ENCODE peak calls at places on chromosome X, in four cellular contexts. E, U, B and V are unnamed samples.

GRCh38 chrX:73965833-73966232 is 338.1 kb upstream of the ZCCHC13 start:
- DNase-seq in B (no peak), U (no peak), E (no peak), V (no peak)

GRCh38 chrX:9312922-9313867 is 151.7 kb upstream of the TBL1X start:
- DNase-seq in E (peak), B (peak), U (peak), V (peak)

GRCh38 chrX:20362268-20363002 is 95.7 kb upstream of the RPS6KA3 start:
- DNase-seq in E (peak), U (no peak), B (peak), V (no peak)

GRCh38 chrX:1390621-1391369 is 1.1 kb downstream of the SLC25A6 start:
- DNase-seq in B (no peak), E (no peak), U (no peak), V (no peak)

GRCh38 chrX:70096052-70096451 is 33.8 kb downstream of the OTUD6A start:
- DNase-seq in B (peak), E (no peak), U (peak), V (peak)

GRCh38 chrX:123731258-123731986 is 1.4 kb downstream of the THOC2 start:
- DNase-seq in U (peak), B (peak), E (peak), V (peak)

GRCh38 chrX:16466640-16467432 is 183.1 kb upstream of the S100G start:
- DNase-seq in B (no peak), U (no peak), E (no peak), V (no peak)

GRCh38 chrX:15221321-15221720 is 48.6 kb downstream of the ASB9 start:
- DNase-seq in U (no peak), B (no peak), E (no peak), V (no peak)

GRCh38 chrX:8913665-8914409 is 112.7 kb upstream of the FAM9A start:
- DNase-seq in B (no peak), U (no peak), E (no peak), V (no peak)

GRCh38 chrX:115895678-115896329 is 274.7 kb upstream of the AGTR2 start:
- DNase-seq in U (no peak), B (no peak), E (no peak), V (no peak)

GRCh38 chrX:1535241-1536041 is 1.5 kb downstream of the P2RY8 start:
- DNase-seq in E (no peak), U (no peak), B (no peak), V (peak)

GRCh38 chrX:2572740-2573139 is 72.0 kb upstream of the DHRSX start:
- DNase-seq in B (no peak), U (no peak), E (peak), V (no peak)

GRCh38 chrX:16882702-16883486 is 12.7 kb upstream of the RBBP7 start:
- DNase-seq in B (peak), E (peak), U (peak), V (peak)

GRCh38 chrX:14697453-14697852 is 168.1 kb downstream of the GLRA2 start:
- DNase-seq in U (peak), E (peak), B (peak), V (peak)

GRCh38 chrX:39821709-39822095 is 276.1 kb downstream of the BCOR start:
- DNase-seq in U (no peak), E (no peak), B (no peak), V (no peak)
- H3K4me3 ChIP-seq in U (no peak), E (peak), B (no peak), V (no peak)

GRCh38 chrX:47798861-47799260 is 37.8 kb upstream of the ZNF81 start:
- DNase-seq in U (no peak), E (no peak), B (no peak), V (no peak)

GRCh38 chrX:47807548-47807947 is 29.2 kb upstream of the ZNF81 start:
- DNase-seq in U (no peak), E (no peak), B (no peak), V (no peak)

GRCh38 chrX:47804315-47804714 is 32.4 kb upstream of the ZNF81 start:
- DNase-seq in B (no peak), E (no peak), U (no peak), V (no peak)

GRCh38 chrX:47797084-47797483 is 39.6 kb upstream of the ZNF81 start:
- DNase-seq in U (no peak), B (no peak), E (no peak), V (no peak)

DNA sequence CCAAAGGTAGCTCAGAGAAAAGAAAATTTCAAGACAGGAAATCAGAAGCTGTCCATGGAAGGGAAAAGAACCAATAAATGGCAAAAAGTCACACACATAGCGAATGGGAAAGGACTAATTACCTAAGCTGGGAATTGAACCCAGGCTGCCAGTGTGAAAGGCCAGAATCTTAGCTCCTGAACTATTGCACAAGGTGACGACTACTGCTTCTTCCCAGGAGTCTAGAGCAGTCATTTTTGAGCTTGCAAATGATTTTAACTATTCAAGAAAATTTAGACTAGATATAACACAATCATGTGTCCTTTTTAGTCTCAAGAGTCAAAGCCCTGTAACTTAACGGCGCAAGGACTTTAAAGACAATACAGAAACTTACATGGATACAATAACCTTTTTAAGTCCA is 34.1 kb upstream of the ZNF81 start:
- DNase-seq in B (no peak), E (peak), U (no peak), V (peak)
- TF ChIP-seq MYC in B (no peak), E (no peak), U (no peak), V (no peak)

GRCh38 chrX:71214152-71214551 is 8.9 kb upstream of the GJB1 start:
- DNase-seq in B (no peak), E (no peak), U (no peak), V (no peak)

GRCh38 chrX:71215335-71215912 is 7.6 kb upstream of the GJB1 start:
- DNase-seq in U (no peak), B (no peak), E (no peak), V (no peak)

GRCh38 chrX:71217298-71217697 is 5.7 kb upstream of the GJB1 start:
- DNase-seq in U (no peak), B (no peak), E (no peak), V (no peak)

GRCh38 chrX:71214604-71215334 is 8.3 kb upstream of the GJB1 start:
- DNase-seq in E (no peak), U (no peak), B (no peak), V (no peak)

DNA sequence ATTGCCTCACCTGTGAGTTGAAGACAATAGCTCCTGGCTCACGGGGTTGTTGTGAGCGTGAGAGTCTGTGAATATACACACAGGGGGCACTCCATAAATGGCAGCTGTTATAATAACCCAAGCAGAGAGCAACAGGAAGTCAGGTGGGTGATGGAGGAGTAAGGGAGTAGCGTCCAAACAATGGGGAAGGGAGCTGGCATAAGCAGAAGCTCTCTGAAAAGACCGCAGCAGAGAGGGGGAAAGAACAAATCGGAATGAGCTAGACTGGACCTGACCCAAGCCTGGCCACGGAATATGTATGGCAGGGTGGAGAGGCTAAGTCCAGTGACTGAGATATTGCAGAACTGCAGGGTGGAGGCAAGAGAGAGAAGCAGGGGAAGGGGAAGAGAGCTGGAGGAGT is 6.6 kb upstream of the GJB1 start:
- DNase-seq in U (no peak), B (no peak), E (no peak), V (no peak)
- TF ChIP-seq POLR2A in U (no peak), B (no peak), E (no peak), V (no peak)

GRCh38 chrX:43880439-43880838 is 1.8 kb downstream of the MAOB start:
- DNase-seq in U (no peak), E (no peak), B (no peak), V (no peak)

GRCh38 chrX:43882294-43882681 is at the start of gene MAOB:
- DNase-seq in U (peak), B (no peak), E (no peak), V (peak)

GRCh38 chrX:43881410-43882293 is 598 bp downstream of the MAOB start:
- DNase-seq in U (no peak), B (no peak), E (no peak), V (no peak)

DNA sequence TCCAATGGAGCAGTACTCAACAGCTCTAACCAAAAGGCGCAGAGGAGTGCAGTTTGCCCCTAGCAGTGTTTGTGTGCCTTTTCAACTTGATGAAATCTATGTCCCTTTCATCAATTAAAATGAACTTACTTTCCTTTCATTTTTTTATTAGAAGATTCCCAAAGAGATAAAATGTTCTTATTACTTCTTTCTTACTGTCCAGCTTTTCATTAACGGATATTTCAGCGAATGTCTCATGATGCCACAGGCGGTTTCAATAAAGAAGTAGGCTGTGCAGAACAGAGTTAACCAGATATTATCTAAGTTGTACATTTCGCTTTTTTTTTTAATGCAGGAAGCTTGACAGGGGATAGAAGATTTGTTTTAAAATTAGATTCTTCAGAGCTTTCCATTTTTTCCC is 3.4 kb upstream of the MAOB start:
- DNase-seq in E (no peak), B (no peak), U (no peak), V (no peak)
- H3K4me3 ChIP-seq in E (no peak), B (no peak), U (no peak), V (no peak)

DNA sequence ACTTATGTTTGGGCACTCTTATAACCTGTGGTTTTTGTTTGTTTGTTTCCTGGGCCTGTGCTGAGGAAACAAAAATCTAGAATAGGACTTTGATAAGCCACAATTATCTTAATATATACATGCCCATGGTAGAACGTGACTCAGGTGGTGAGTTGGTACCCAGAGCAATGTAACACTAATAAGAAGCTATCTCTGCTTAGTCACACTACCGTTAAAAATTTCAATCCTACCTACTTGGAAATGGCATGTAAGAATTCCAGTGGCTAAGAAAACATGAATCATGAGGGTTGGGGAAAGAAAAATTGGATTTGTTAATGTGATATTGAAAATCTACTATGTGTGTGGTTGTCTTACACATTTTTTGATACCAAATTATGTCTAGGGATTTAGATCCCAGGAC is 30.5 kb upstream of the ADGRG2 start:
- DNase-seq in B (no peak), E (no peak), U (no peak), V (no peak)
- TF ChIP-seq MYC in B (no peak), E (no peak), U (no peak), V (no peak)

DNA sequence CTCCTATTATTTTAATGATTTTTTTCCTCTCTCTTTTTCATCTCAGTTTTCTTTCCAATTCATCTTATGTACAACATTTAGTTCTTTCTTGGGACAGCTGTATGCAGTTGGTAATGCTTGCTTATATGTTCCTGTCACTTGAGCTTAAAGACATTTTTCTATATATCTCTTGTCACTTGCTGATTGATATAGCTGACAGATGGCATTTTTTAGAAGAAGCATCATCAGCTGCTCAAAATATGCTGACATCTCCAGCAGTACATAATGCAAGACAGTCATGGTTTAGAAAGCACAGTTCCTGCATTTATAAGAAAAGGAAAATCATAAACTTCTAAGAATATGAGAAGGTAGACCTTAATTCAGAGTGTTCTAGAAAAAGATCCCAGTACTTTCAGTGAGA is 56.5 kb downstream of the DCAF8L1 start:
- DNase-seq in E (no peak), U (no peak), B (no peak), V (no peak)
- TF ChIP-seq POLR2A in E (no peak), U (no peak), B (no peak), V (no peak)

GRCh38 chrX:39377773-39378172 is 576.5 kb downstream of the MID1IP1 start:
- DNase-seq in B (no peak), U (no peak), E (no peak), V (no peak)

GRCh38 chrX:39377171-39377570 is 575.9 kb downstream of the MID1IP1 start:
- DNase-seq in U (no peak), B (no peak), E (no peak), V (no peak)

GRCh38 chrX:39367429-39367828 is 566.2 kb downstream of the MID1IP1 start:
- DNase-seq in B (no peak), U (no peak), E (no peak), V (no peak)

DNA sequence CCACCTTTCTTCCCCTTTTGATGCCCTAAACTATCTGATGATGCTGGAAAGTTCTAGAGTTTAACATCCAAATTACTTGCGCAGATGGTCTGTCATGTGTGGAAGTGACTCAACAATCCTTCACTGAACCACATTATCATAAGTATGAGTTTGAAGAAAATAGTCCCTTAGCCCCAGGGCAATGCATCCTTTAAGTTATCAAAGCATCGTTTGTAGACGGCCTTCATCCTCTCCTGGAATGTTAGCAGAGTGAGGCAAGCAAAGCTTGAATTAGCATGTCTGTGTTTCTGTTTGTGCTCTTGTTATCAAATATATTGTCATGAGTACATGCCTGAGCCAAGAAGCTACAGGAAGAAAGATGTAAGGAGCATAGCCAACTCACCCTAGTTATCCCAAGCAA is 570.9 kb downstream of the MID1IP1 start:
- DNase-seq in B (no peak), E (no peak), U (no peak), V (no peak)
- H3K4me3 ChIP-seq in B (no peak), E (no peak), U (no peak), V (no peak)

GRCh38 chrX:130081421-130082045 is 28.8 kb downstream of the ELF4 start:
- DNase-seq in B (no peak), U (no peak), E (no peak), V (no peak)

GRCh38 chrX:130082244-130083106 is 27.8 kb downstream of the ELF4 start:
- DNase-seq in U (peak), B (no peak), E (no peak), V (peak)

GRCh38 chrX:130083107-130083490 is 27.2 kb downstream of the ELF4 start:
- DNase-seq in U (peak), B (no peak), E (no peak), V (no peak)

GRCh38 chrX:130079824-130080406 is 30.4 kb downstream of the ELF4 start:
- DNase-seq in U (peak), B (peak), E (peak), V (peak)

DNA sequence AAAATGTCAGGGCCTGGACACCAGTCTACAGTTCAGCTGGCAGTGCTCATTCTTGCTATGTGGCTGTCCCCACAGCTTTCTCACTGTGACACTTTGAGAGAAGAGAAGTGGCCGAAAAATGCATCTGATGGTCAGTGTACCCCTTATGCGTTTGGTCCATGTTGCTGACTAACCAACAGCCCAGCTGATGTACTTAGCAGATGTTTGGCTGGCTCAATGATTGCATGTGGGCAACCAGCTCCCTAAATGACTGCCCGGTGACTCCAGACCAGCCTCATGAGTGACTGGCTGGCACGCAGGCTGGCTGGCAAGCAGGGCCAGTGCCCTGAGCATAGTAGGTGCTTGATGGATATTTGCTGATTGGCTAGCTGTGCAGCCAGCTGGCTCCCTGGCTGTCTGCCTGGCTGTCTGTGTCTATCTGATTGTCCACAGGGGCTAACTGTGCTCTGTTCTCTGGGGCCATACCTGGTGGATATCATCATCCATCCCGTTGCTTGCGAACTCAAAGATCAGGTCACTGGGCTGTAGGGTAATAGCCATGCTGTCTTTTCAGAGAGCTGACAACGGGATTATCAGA is 29.4 kb downstream of the ELF4 start:
- DNase-seq in E (no peak), U (no peak), B (no peak), V (no peak)
- TF ChIP-seq MYC in E (no peak), U (no peak), B (no peak), V (no peak)

DNA sequence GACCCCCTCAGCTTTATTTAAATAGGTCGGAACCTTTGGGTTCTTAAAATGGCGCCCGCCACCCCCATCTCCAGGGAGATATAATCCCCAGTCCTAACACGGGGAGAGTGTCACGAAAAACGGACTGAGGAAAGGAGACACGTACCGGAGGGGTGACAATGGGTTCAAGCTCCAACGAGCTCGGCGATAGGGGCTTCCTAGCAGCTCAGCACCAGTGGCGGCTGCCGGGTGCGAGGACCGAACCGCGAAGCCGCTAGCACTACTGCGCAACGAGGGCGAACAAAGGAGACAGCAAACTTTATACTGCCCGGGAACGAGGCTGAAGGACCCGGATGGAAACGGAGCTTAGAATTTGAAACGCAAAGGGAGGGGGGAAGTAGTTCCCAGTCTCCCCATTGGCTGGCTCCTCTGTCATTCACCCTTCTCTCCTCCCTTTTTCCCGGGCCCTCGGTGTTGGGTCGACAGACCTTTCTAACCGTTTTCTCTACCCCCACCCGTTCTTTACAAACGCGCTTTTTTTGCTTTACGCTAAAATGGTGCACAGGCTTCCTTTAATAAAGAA is at the start of gene RBMX:
- DNase-seq in E (peak), U (peak), B (peak), V (peak)
- TF ChIP-seq POLR2A in E (peak), U (peak), B (peak), V (peak)

DNA sequence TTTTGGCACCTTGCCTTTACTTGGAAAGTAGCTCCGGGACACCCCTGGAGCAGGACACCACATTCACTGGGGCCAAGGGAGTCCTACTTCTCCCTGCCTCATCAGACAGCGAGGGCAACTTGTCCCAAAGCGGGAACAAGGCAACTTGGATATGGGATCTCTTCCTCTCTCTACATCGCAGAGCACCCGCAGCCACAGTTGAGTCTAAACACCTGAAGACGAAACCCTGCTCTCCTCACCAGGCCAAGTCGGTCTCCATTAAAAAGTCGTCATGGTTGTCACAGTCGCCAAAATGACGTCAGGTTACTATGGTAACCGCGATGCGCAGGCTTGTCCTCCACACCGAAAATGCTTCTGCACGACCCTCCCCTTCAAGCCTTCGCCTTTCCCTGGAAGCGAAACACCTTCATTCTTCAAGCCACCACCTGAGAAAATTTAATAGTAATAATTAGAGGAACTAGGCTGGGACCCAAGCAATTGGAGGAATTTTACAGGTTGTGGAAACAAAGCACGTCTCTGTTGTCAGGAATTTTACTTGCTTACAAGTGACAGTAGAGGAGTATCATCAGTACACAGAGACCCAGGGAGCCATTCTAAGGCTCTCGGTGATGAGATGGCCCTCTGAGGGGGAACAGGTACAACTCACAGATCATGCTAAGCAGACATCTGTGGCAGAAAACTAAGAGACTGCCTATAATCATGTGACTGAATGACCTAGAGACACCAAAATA is 30.5 kb upstream of the TCEAL4 start:
- DNase-seq in B (peak), E (no peak), U (peak), V (peak)
- H3K4me3 ChIP-seq in B (peak), E (no peak), U (peak), V (no peak)